ENCODE peak calls at places on chromosomes 2 and 18, in four cellular contexts. B is heart left ventricle, A is GM23338, H is colonic mucosa. D is an unnamed sample.

GRCh38 chr2:120740765-120741513 is 5.3 kb downstream of the GLI2 start:
- DNase-seq in H (peak; percentile 24), A (peak; percentile 84), B (no peak), D (no peak)

GRCh38 chr2:224584111-224584764 is 925 bp downstream of the CUL3 start:
- DNase-seq in H (peak; percentile 51), B (peak; percentile 43), A (peak; percentile 62), D (no peak)

GRCh38 chr18:13543144-13543543 is 183.2 kb downstream of the FAM210A start:
- DNase-seq in H (no peak), A (no peak), B (no peak), D (no peak)

GRCh38 chr2:36356199-36356989 is 816 bp downstream of the CRIM1 start:
- DNase-seq in B (peak; percentile 57), H (no peak), A (peak; percentile 58), D (no peak)

GRCh38 chr2:170651603-170652002 is 63.5 kb upstream of the SP5 start:
- DNase-seq in A (no peak), B (no peak), H (no peak), D (no peak)

GRCh38 chr2:104758199-104758620 is 95.7 kb upstream of the POU3F3 start:
- DNase-seq in H (no peak), B (no peak), A (peak; percentile 93), D (no peak)

GRCh38 chr2:239831272-239831731 is 193.8 kb downstream of the NDUFA10 start:
- DNase-seq in B (no peak), A (peak; percentile 57), H (peak; percentile 16), D (peak; percentile 33)

GRCh38 chr18:35778850-35779634 is 193.4 kb upstream of the RMP24 start:
- DNase-seq in H (no peak), B (no peak), A (no peak), D (no peak)

GRCh38 chr18:12304351-12305210 is 3.5 kb upstream of the TUBB6 start:
- DNase-seq in A (no peak), B (no peak), H (no peak), D (no peak)

GRCh38 chr2:72293620-72294019 is 146.0 kb upstream of the CYP26B1 start:
- DNase-seq in B (no peak), A (no peak), H (no peak), D (no peak)

GRCh38 chr2:227388537-227389011 is 825 bp upstream of the SCYGR1 start:
- DNase-seq in B (no peak), H (no peak), A (no peak), D (no peak)

GRCh38 chr2:158509928-158510797 is 53.4 kb downstream of the PKP4 start:
- DNase-seq in H (no peak), B (no peak), A (no peak), D (no peak)

GRCh38 chr2:159879061-159879604 is 81.1 kb upstream of the CD302 start:
- DNase-seq in H (no peak), A (no peak), B (no peak), D (no peak)

GRCh38 chr2:240232961-240233890 is 92.8 kb upstream of the OTOS start:
- DNase-seq in B (peak; percentile 94), A (peak; percentile 96), H (peak; percentile 78), D (peak; percentile 71)

GRCh38 chr2:75870654-75871137 is 160.0 kb upstream of the GCFC2 start:
- DNase-seq in B (no peak), H (no peak), A (peak; percentile 31), D (no peak)

GRCh38 chr18:12766986-12767433 is 64.2 kb downstream of the PSMG2 start:
- DNase-seq in A (peak; percentile 89), B (no peak), H (no peak), D (no peak)

GRCh38 chr2:88919087-88919738 is 227.7 kb downstream of the RPIA start:
- DNase-seq in B (no peak), A (peak; percentile 54), H (no peak), D (no peak)

GRCh38 chr2:220143336-220143735 is 515.9 kb downstream of the SLC4A3 start:
- DNase-seq in B (no peak), A (no peak), H (no peak), D (no peak)

GRCh38 chr2:38572167-38572566 is 30.6 kb downstream of the HNRNPLL start:
- DNase-seq in H (no peak), B (no peak), A (no peak), D (peak; percentile 45)

GRCh38 chr18:67728364-67728763 is 211.8 kb upstream of the DSEL start:
- DNase-seq in B (no peak), A (no peak), H (no peak), D (no peak)

GRCh38 chr2:29014811-29015414 is 33.8 kb downstream of the TOGARAM2 start:
- DNase-seq in H (peak; percentile 37), B (peak; percentile 75), A (no peak), D (no peak)

GRCh38 chr18:67608909-67609308 is 92.4 kb upstream of the DSEL start:
- DNase-seq in B (no peak), A (no peak), H (no peak), D (no peak)

GRCh38 chr2:136134126-136134525 is 16.2 kb upstream of the CXCR4 start:
- DNase-seq in H (no peak), A (no peak), B (no peak), D (no peak)

GRCh38 chr2:152445791-152446201 is 110.8 kb downstream of the FMNL2 start:
- DNase-seq in B (no peak), A (no peak), H (no peak), D (no peak)

GRCh38 chr2:237917696-237918374 is 49.0 kb upstream of the UBE2F start:
- DNase-seq in B (no peak), A (no peak), H (no peak), D (no peak)

GRCh38 chr2:62216616-62217015 is 20.7 kb downstream of the B3GNT2 start:
- DNase-seq in A (no peak), B (no peak), H (no peak), D (no peak)

GRCh38 chr2:174485763-174486613 is 841 bp downstream of the GPR155 start:
- DNase-seq in A (peak; percentile 62), B (peak; percentile 46), H (peak; percentile 28), D (peak; percentile 44)

GRCh38 chr2:74573747-74574562 is 19.4 kb downstream of the DOK1 start:
- DNase-seq in B (no peak), A (no peak), H (no peak), D (no peak)

GRCh38 chr2:43212931-43213330 is 13.5 kb downstream of the ZFP36L2 start:
- DNase-seq in A (no peak), B (peak; percentile 57), H (peak; percentile 38), D (no peak)

GRCh38 chr2:111239107-111239506 is 118.4 kb downstream of the BCL2L11 start:
- DNase-seq in B (no peak), H (no peak), A (no peak), D (no peak)

GRCh38 chr2:38301969-38302702 is 74.9 kb downstream of the ATL2 start:
- DNase-seq in H (no peak), A (no peak), B (no peak), D (no peak)

GRCh38 chr2:27271631-27272340 is 3.4 kb upstream of the DNAJC5G start:
- DNase-seq in B (peak; percentile 69), A (no peak), H (no peak), D (no peak)

GRCh38 chr2:15449542-15450236 is 111.4 kb downstream of the NBAS start:
- DNase-seq in B (no peak), A (no peak), H (no peak), D (no peak)

GRCh38 chr2:108145551-108145950 is 94.2 kb upstream of the SULT1C3 start:
- DNase-seq in H (no peak), A (no peak), B (no peak), D (no peak)

DNA sequence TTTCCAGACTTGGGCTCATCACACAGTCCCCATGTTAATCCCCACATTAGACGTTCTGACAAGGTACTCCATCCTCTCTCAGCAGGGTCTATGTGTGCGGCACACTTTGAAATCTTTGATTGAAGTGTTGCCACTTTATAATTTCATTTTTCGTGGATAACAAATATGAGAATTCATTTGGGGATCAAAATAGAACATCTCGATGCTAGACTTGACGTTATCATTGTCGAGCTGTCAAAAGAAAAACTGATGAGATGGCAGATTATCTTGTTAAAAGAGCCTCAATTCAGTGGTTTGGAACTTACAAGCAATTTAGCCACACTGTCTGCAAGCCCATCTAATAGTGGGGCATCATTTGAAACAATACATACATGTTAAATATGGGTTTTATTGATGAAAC is 91.2 kb upstream of the SULT1C3 start:
- DNase-seq in B (no peak), A (no peak), H (no peak), D (no peak)
- TF ChIP-seq CTCF in B (no peak), A (no peak), H (no peak), D (no peak)

GRCh38 chr2:218067523-218067922 is 1.5 kb upstream of the RUFY4 start:
- DNase-seq in H (no peak), A (no peak), B (no peak), D (no peak)
- H3K4me3 ChIP-seq in H (no peak overlapping the region), A (no peak overlapping the region), B (no peak overlapping the region), D (no peak overlapping the region)

GRCh38 chr18:5964996-5965395 is 69.7 kb upstream of the TMEM200C start:
- DNase-seq in H (no peak), B (no peak), A (no peak), D (no peak)
- H3K27ac ChIP-seq in H (no peak overlapping the region), B (no peak overlapping the region), A (no peak overlapping the region), D (no peak overlapping the region)

GRCh38 chr18:79531926-79532689 is 136.4 kb downstream of the NFATC1 start:
- DNase-seq in A (no peak), B (no peak), H (no peak), D (no peak)
- TF ChIP-seq CTCF in A (no peak), B (no peak), H (no peak), D (no peak)

GRCh38 chr2:201450910-201451329 is 338 bp downstream of the TRAK2 start:
- DNase-seq in B (no peak), A (peak; percentile 34), H (no peak), D (no peak)

GRCh38 chr2:201451330-201452057 is at the start of the genes STRADB and TRAK2:
- DNase-seq in B (peak; percentile 98), H (peak; percentile 96), A (peak; percentile 97), D (peak; percentile 95)

GRCh38 chr2:201448701-201449100 is 2.6 kb downstream of the TRAK2 start:
- DNase-seq in A (no peak), H (peak; percentile 57), B (no peak), D (no peak)

GRCh38 chr2:201452058-201452736 is 657 bp downstream of the STRADB start:
- DNase-seq in B (no peak), A (peak; percentile 80), H (peak; percentile 50), D (no peak)

DNA sequence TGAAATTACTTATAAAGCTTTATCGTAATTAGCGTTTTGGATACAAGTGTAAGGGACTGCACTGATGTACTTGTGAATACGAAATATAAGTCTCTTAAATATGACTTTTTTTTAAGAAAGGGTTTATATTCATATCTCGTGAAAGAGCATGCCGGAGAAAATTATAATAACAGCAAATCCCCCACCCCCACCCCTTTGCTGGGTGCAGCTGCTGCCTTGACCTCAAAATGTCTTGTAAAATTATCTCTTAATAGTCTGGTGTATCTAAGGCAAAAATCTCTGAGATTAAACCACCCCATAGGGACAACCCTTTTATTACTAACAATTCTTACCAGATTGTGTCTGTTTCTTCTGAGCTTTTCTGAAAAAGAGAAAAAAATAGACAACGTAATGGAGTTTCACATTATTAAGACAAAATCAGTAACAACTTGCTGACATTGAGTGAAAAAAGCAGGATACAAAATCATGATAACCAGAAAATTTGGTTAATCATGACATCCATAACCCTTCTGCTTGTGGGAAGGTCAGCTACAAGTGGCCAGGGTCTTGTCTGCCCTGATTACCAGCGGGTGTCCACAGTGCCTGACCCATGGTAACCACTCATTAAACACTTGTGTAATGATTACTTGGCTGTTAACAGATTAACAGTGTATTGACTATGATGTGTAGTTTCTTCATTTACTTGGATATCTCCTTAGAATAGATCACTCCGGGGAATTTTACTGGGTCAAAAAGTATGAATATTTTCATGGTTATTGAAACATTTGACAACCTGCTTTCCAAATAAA is 1.5 kb downstream of the STRADB start:
- DNase-seq in B (no peak), H (no peak), A (no peak), D (no peak)
- H3K4me3 ChIP-seq in B (peak overlapping the region; percentile 97), H (peak overlapping the region; percentile 75), A (peak overlapping the region; percentile 92), D (peak overlapping the region; percentile 95)